ENCODE peak calls at places on chromosomes 13 and 19, in six cellular contexts. C, P, U, N, I and W are unnamed samples.

GRCh38 chr19:28422791-28423650 is 789.9 kb downstream of the UQCRFS1 start:
- DNase-seq in N (no peak), P (no peak), I (no peak), C (no peak), U (no peak), W (no peak)

GRCh38 chr13:101945435-101945834 is 456.4 kb downstream of the FGF14 start:
- DNase-seq in P (no peak), I (no peak), N (no peak), C (no peak), U (no peak), W (no peak)

GRCh38 chr19:56765107-56765506 is 75.4 kb downstream of the PEG3 start:
- DNase-seq in P (peak), C (peak), I (no peak), N (no peak), U (no peak), W (no peak)

GRCh38 chr13:27450921-27451461 is 627 bp upstream of the MTIF3 start:
- DNase-seq in U (no peak), N (peak), P (peak), C (peak), I (peak), W (no peak)

GRCh38 chr13:27556109-27556508 is 64.2 kb downstream of the LNX2 start:
- DNase-seq in U (no peak), P (no peak), I (no peak), N (no peak), C (no peak), W (no peak)

GRCh38 chr19:6372594-6373095 is at the start of gene ALKBH7:
- DNase-seq in C (peak), P (peak), I (peak), U (peak), N (peak), W (peak)

GRCh38 chr13:76715621-76716020 is 170.6 kb downstream of the KCTD12 start:
- DNase-seq in I (no peak), N (no peak), P (no peak), U (no peak), C (no peak), W (no peak)

GRCh38 chr19:55777528-55777927 is 8.6 kb downstream of the RFPL4AL1 start:
- DNase-seq in C (no peak), I (no peak), N (no peak), P (no peak), U (peak), W (no peak)

GRCh38 chr19:38538386-38538785 is 79.4 kb downstream of the MAP4K1 start:
- DNase-seq in I (no peak), P (no peak), U (no peak), C (no peak), N (no peak), W (no peak)

GRCh38 chr19:1009043-1009975 is 9.1 kb downstream of the GRIN3B start:
- DNase-seq in C (peak), P (no peak), U (no peak), N (no peak), I (no peak), W (peak)

GRCh38 chr19:40398417-40399056 is 8.6 kb upstream of the HIPK4 start:
- DNase-seq in I (peak), N (no peak), P (peak), C (peak), U (no peak), W (no peak)

GRCh38 chr19:39038098-39038497 is 5.7 kb upstream of the FBXO27 start:
- DNase-seq in U (peak), P (no peak), N (no peak), I (peak), C (no peak), W (no peak)

GRCh38 chr19:48717059-48717395 is 2.5 kb downstream of the MAMSTR start:
- DNase-seq in U (no peak), N (no peak), C (no peak), P (no peak), I (no peak), W (no peak)

GRCh38 chr19:30479231-30479630 is 107.0 kb downstream of the ZNF536 start:
- DNase-seq in U (no peak), P (no peak), C (no peak), N (no peak), I (no peak), W (no peak)

GRCh38 chr19:38384209-38385027 is 3.4 kb downstream of the GGN start:
- DNase-seq in P (no peak), C (no peak), N (no peak), U (no peak), I (peak), W (no peak)

GRCh38 chr19:5850743-5851293 is 431 bp downstream of the FUT3 start:
- DNase-seq in U (peak), P (no peak), I (no peak), C (peak), N (no peak), W (no peak)

GRCh38 chr13:42378383-42378780 is 106.4 kb downstream of the AKAP11 start:
- DNase-seq in I (no peak), P (no peak), N (no peak), U (no peak), C (no peak), W (no peak)

GRCh38 chr19:29305268-29305667 is 92.3 kb upstream of the UQCRFS1 start:
- DNase-seq in I (no peak), N (no peak), C (no peak), U (no peak), P (no peak), W (no peak)

GRCh38 chr19:5987077-5987818 is 9.3 kb upstream of the RANBP3 start:
- DNase-seq in P (peak), I (peak), N (peak), U (peak), C (peak), W (peak)

GRCh38 chr19:10061717-10062310 is 24.3 kb upstream of the SHFL start:
- DNase-seq in I (peak), P (no peak), U (no peak), N (no peak), C (no peak), W (no peak)

GRCh38 chr13:82447452-82448030 is 1434.7 kb downstream of the SLITRK1 start:
- DNase-seq in C (no peak), P (no peak), U (no peak), I (no peak), N (no peak), W (no peak)

GRCh38 chr13:109715902-109716301 is 70.5 kb downstream of the IRS2 start:
- DNase-seq in I (peak), C (no peak), N (no peak), U (no peak), P (no peak), W (no peak)

GRCh38 chr19:4966591-4966990 is 2.3 kb upstream of the KDM4B start:
- DNase-seq in N (no peak), U (no peak), C (no peak), I (no peak), P (no peak), W (no peak)

GRCh38 chr13:41740479-41740878 is 220.4 kb downstream of the VWA8 start:
- DNase-seq in N (no peak), U (no peak), I (no peak), P (no peak), C (no peak), W (no peak)

GRCh38 chr19:6118043-6118442 is 7.7 kb upstream of the RFX2 start:
- DNase-seq in U (no peak), I (no peak), N (no peak), P (no peak), C (no peak), W (no peak)

GRCh38 chr13:30676672-30677071 is 58.7 kb upstream of the ALOX5AP start:
- DNase-seq in C (no peak), U (no peak), P (no peak), N (no peak), I (peak), W (no peak)

GRCh38 chr19:27824108-27824507 is 1388.8 kb downstream of the UQCRFS1 start:
- DNase-seq in C (no peak), N (no peak), I (no peak), U (no peak), P (no peak), W (no peak)

GRCh38 chr19:4449022-4449825 is 8.4 kb downstream of the UBXN6 start:
- DNase-seq in N (peak), C (peak), I (no peak), U (no peak), P (peak), W (no peak)

GRCh38 chr13:87259479-87260083 is 411.6 kb upstream of the SLITRK5 start:
- DNase-seq in P (no peak), I (peak), C (no peak), N (no peak), U (peak), W (no peak)

GRCh38 chr19:39846678-39847486 is 703 bp upstream of the FBL start:
- DNase-seq in P (no peak), N (no peak), U (no peak), C (no peak), I (peak), W (no peak)

GRCh38 chr19:10486551-10486950 is 16.6 kb downstream of the KEAP1 start:
- DNase-seq in P (no peak), N (no peak), U (no peak), I (no peak), C (no peak), W (no peak)

GRCh38 chr13:81304121-81304659 is 963.3 kb upstream of the SPRY2 start:
- DNase-seq in P (no peak), U (no peak), I (no peak), N (no peak), C (no peak), W (no peak)

GRCh38 chr19:27974082-27974513 is 1238.9 kb downstream of the UQCRFS1 start:
- DNase-seq in C (no peak), N (no peak), U (no peak), P (no peak), I (peak), W (no peak)

GRCh38 chr13:110643324-110643723 is 28.0 kb downstream of the NAXD start:
- DNase-seq in U (no peak), C (no peak), N (no peak), P (no peak), I (no peak), W (no peak)

GRCh38 chr13:29589234-29589633 is 6.3 kb downstream of the SLC7A1 start:
- DNase-seq in U (peak), P (no peak), N (no peak), I (no peak), C (no peak), W (no peak)

GRCh38 chr13:51887441-51887840 is 25.7 kb downstream of the CCDC70 start:
- DNase-seq in N (no peak), P (no peak), C (no peak), U (no peak), I (no peak), W (no peak)

GRCh38 chr13:106481919-106482318 is 53.5 kb downstream of the EFNB2 start:
- DNase-seq in N (no peak), C (no peak), U (no peak), P (no peak), I (no peak), W (no peak)

GRCh38 chr13:65808061-65808460 is 1422.1 kb downstream of the PCDH9 start:
- DNase-seq in U (no peak), I (no peak), N (no peak), C (no peak), P (no peak), W (no peak)

GRCh38 chr19:34673590-34673989 is 3.4 kb downstream of the SCGB2B2 start:
- DNase-seq in C (no peak), N (no peak), I (no peak), P (no peak), U (no peak), W (no peak)
- H3K27ac ChIP-seq in C (no peak), N (no peak), I (no peak), P (no peak), U (no peak), W (no peak)

DNA sequence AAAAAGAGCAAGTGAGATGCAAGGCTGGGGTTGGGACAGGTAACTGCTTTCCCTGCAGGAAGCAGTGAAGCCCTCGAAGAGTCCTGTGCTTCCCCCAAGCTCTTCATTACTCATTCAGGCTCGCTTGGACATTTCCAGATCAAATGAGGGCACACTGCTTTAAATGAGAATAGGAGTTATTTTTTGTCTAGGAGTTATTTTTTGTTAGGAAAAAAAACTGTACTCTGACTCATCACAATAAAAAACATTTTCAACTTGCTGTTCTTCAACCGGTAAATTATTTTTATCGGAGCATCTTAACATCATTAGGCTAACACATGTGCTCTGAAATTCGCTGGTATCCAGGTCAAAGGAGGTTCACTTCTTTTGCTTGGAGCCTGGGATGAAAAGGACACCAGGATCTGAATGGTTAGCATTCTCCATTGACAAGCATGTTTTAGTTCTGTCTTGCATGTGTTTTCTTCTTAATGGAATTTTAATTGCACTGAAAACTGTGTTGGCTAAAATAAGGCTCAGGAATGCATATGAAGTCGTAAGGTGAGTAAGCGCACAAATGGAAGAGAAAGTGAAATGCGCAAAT is 80.7 kb upstream of the STK24 start:
- DNase-seq in N (no peak), P (no peak), C (no peak), I (no peak), U (no peak), W (no peak)
- H3K4me3 ChIP-seq in N (peak), P (no peak), C (no peak), I (no peak), U (no peak), W (no peak)

GRCh38 chr13:50074843-50075242 is 59.6 kb downstream of the KCNRG start:
- DNase-seq in U (no peak), I (no peak), N (no peak), P (no peak), C (no peak), W (no peak)
- H3K27ac ChIP-seq in U (peak), I (no peak), N (no peak), P (no peak), C (no peak), W (no peak)

DNA sequence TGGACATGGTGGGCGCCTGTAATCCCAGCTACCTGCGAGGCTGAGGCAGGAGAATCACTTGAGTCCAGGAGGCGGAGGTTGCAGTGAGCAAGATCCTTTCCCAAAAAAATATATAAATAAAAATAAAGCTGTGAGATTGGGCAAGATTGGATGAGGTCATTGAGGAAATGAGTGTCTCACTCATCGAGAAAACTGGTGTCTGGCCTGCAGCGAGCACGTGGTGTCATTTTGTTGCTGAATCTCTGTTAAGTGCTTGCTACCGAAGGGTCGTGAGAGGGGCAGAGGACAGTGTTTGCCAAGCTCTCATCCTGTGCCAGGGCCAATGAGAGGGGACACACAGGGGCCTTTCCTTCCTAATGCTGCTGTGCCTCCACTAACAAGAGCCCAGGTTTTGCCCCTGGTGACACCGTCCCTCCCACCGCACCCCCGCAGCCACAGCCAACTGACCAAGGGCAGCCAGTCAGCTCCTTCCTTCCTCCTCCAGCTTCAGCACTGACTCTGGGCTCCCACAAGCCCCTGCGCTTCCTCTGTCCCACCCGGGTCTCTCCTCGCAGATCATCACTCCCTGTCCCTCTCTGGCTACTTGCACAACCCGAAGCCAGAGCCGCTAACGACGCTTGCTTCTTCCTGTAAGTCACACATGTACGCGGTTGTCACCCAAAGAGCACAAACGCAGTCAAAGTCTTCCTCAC is 3.2 kb downstream of the POLD1 start:
- DNase-seq in I (no peak), C (no peak), U (no peak), N (no peak), P (no peak), W (no peak)
- H3K4me3 ChIP-seq in I (no peak), C (no peak), U (no peak), N (no peak), P (no peak), W (no peak)

GRCh38 chr13:73428137-73428536 is 369.3 kb downstream of the KLF5 start:
- DNase-seq in I (no peak), N (no peak), C (no peak), U (peak), P (no peak), W (peak)
- H3K27ac ChIP-seq in I (no peak), N (peak), C (no peak), U (peak), P (no peak), W (no peak)

DNA sequence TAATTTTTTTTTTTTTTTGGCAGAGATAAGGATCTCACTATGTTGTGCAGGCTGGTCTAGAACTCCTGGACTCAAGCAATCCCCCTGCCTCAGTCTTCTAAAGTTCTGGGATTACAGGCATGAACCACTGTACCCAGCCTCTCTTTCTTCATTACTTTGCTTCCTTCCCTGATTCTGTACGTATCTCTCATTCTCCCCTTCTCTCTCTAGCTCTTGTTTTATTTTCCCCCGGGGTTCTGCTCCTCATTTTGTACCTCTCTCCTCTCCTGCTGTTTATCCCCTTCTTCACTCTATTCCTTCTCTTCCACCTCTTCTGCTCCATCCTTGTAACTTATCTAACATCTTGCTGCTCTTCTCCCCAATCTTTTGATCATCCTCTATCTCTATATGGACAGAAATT is 46.5 kb downstream of the ZNF611 start:
- DNase-seq in C (no peak), U (no peak), I (no peak), P (no peak), N (no peak), W (no peak)
- H3K4me3 ChIP-seq in C (no peak), U (no peak), I (no peak), P (no peak), N (no peak), W (peak)

GRCh38 chr19:19645233-19645870 is 1.9 kb upstream of the GMIP start:
- DNase-seq in N (peak), P (no peak), C (no peak), I (no peak), U (no peak), W (no peak)

GRCh38 chr19:19647037-19647835 is 3.8 kb upstream of the GMIP start:
- DNase-seq in U (no peak), C (no peak), P (no peak), N (peak), I (no peak), W (no peak)

GRCh38 chr19:19644054-19644388 is 564 bp upstream of the GMIP start:
- DNase-seq in I (no peak), N (no peak), C (no peak), P (no peak), U (no peak), W (no peak)

GRCh38 chr19:19643158-19644053 is at the start of gene GMIP:
- DNase-seq in N (peak), I (peak), C (peak), P (peak), U (peak), W (no peak)

DNA sequence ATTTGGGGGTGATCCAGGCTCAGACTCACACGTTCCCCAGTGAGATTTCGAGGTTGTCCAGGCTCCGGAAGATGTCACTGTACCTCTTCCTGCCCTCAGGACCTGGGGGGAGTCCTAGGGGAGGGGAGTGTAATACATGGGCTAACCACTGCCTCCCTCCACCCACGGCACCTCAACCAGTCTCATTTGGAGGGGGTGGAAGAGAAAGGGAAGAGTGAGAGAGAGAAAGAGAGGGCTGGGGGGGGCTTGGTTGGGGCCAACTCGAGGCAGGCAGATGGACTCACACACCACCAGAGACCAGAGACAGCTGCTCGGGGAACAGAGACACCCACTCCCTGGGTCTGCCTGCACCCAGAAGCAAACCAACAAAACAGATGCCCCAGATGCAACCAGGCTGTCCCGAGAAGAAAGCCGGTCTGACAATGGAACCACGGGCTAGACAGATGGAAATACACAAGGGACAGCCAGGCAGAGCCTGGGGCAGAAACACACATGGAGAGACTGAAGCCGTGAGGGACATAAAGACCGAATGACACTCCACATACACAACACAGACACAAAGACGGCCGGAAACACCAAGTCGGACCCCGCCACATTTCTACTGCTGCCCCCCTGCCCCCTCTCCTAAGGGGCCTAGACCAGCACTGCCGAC is 825 bp downstream of the GMIP start:
- DNase-seq in I (no peak), N (peak), U (no peak), C (no peak), P (no peak), W (no peak)
- H3K27ac ChIP-seq in I (no peak), N (no peak), U (no peak), C (no peak), P (peak), W (peak)

GRCh38 chr19:18205180-18205915 is 1.5 kb upstream of the RAB3A start:
- DNase-seq in P (peak), C (peak), I (peak), U (peak), N (peak), W (peak)

GRCh38 chr19:18204394-18205179 is 745 bp upstream of the RAB3A start:
- DNase-seq in P (no peak), U (peak), C (peak), N (peak), I (peak), W (no peak)

GRCh38 chr19:18202759-18203407 is 959 bp downstream of the RAB3A start:
- DNase-seq in N (peak), P (no peak), U (peak), C (peak), I (peak), W (no peak)

GRCh38 chr19:18203863-18204393 is at the start of gene RAB3A:
- DNase-seq in I (peak), U (peak), C (peak), P (peak), N (peak), W (peak)

GRCh38 chr19:18203408-18203862 is 407 bp downstream of the RAB3A start:
- DNase-seq in P (peak), U (no peak), C (peak), N (peak), I (no peak), W (no peak)
- H3K4me3 ChIP-seq in P (peak), U (peak), C (peak), N (peak), I (peak), W (peak)

GRCh38 chr13:73939071-73939380 is 195.2 kb downstream of the KLF12 start:
- DNase-seq in N (no peak), I (no peak), P (no peak), C (no peak), U (no peak), W (no peak)

GRCh38 chr13:73937420-73937819 is 196.8 kb downstream of the KLF12 start:
- DNase-seq in P (no peak), C (no peak), I (no peak), U (no peak), N (no peak), W (no peak)

GRCh38 chr13:73939603-73940002 is 194.6 kb downstream of the KLF12 start:
- DNase-seq in I (no peak), C (no peak), N (no peak), P (no peak), U (no peak), W (no peak)

GRCh38 chr13:73940098-73940497 is 194.1 kb downstream of the KLF12 start:
- DNase-seq in I (peak), P (peak), U (no peak), N (no peak), C (no peak), W (no peak)

GRCh38 chr13:73938375-73939070 is 195.7 kb downstream of the KLF12 start:
- DNase-seq in I (no peak), N (no peak), C (no peak), P (no peak), U (peak), W (peak)
- H3K27ac ChIP-seq in I (no peak), N (no peak), C (no peak), P (peak), U (no peak), W (peak)